ENCODE peak calls at places on chromosomes 2 and 18, in four cellular contexts. E is psoas muscle, K is kidney epithelial cell, F is tibial artery. B is an unnamed sample.

GRCh38 chr2:112799291-112799975 is 15.1 kb upstream of the IL1A start:
- DNase-seq in K (no peak), E (no peak), F (no peak), B (no peak)

GRCh38 chr18:21444465-21445023 is 156.0 kb downstream of the ESCO1 start:
- DNase-seq in E (no peak), F (no peak), K (no peak), B (no peak)

GRCh38 chr2:61537590-61538178 is 472 bp downstream of the XPO1 start:
- DNase-seq in E (no peak), K (no peak), F (peak; percentile 46), B (no peak)

GRCh38 chr2:223563462-223563861 is 38.7 kb downstream of the SCG2 start:
- DNase-seq in K (peak; percentile 77), E (no peak), F (no peak), B (peak; percentile 46)

GRCh38 chr2:165112133-165112573 is 91.7 kb downstream of the SCN3A start:
- DNase-seq in K (no peak), F (no peak), E (no peak), B (no peak)

GRCh38 chr2:121237980-121238665 is 46.9 kb downstream of the TFCP2L1 start:
- DNase-seq in E (peak; percentile 12), K (no peak), F (no peak), B (no peak)

GRCh38 chr2:15912203-15912602 is 28.1 kb upstream of the MYCN start:
- DNase-seq in E (peak; percentile 84), K (peak; percentile 61), F (no peak), B (no peak)

GRCh38 chr2:9212661-9213411 is 6.2 kb downstream of the ASAP2 start:
- DNase-seq in F (no peak), E (no peak), K (no peak), B (no peak)

GRCh38 chr2:26058390-26058789 is 24.5 kb downstream of the RAB10 start:
- DNase-seq in K (no peak), E (no peak), F (no peak), B (no peak)

GRCh38 chr2:121664713-121665112 is 15.5 kb upstream of the CLASP1 start:
- DNase-seq in F (no peak), K (no peak), E (no peak), B (no peak)

GRCh38 chr2:58140508-58141072 is 94.0 kb downstream of the VRK2 start:
- DNase-seq in E (no peak), K (no peak), F (no peak), B (peak; percentile 69)

GRCh38 chr18:33372442-33372841 is 68.1 kb downstream of the CCDC178 start:
- DNase-seq in K (no peak), E (no peak), F (no peak), B (no peak)

GRCh38 chr18:25503567-25504081 is 151.7 kb upstream of the ZNF521 start:
- DNase-seq in E (peak; percentile 68), K (peak; percentile 51), F (peak; percentile 71), B (peak; percentile 47)

DNA sequence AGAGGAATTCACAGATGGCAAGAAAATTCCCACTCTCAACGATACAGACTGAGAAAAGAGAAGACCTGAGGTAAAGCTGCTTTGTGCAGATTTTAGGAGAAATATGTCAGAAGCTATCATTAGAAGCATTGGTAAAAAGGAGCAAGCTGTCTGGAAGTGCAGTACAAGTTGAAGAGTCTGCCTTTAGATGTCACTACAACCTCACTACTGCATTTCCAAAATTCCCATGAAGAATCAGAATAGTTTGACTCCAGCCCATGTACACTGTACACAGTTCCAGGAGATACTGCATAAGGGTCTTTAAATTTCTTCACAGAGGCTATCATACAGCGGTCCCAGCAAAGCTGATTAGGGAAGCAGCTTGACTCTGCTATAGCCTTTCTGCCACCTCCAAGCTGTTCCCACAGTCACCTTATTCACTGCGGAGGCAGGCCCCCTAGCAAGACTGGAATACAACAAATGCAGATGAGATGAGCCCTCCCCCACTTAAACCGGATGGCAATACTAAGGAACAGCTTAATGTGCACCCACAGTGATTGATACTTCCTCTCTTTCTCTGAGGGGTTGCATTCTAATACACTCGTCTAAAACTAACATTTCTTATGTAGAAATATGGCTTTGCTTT is 527.4 kb downstream of the TMEM182 start:
- DNase-seq in E (no peak), F (no peak), K (no peak), B (no peak)
- TF ChIP-seq CTCF in E (no peak), F (no peak), K (peak; percentile 15), B (no peak)

GRCh38 chr2:88721268-88721667 is 29.8 kb downstream of the RPIA start:
- DNase-seq in F (no peak), K (no peak), E (no peak), B (no peak)
- H3K36me3 ChIP-seq in F (no peaks in the 10 kb centered on the region), K (no peaks in the 10 kb centered on the region), E (no peaks in the 10 kb centered on the region), B (no peaks in the 10 kb centered on the region)

GRCh38 chr18:48803951-48804855 is 146.6 kb downstream of the SMAD7 start:
- DNase-seq in K (no peak), E (peak; percentile 39), F (peak; percentile 22), B (no peak)

GRCh38 chr18:48804856-48805610 is 145.7 kb downstream of the SMAD7 start:
- DNase-seq in E (peak; percentile 32), F (peak; percentile 21), K (no peak), B (no peak)

GRCh38 chr18:48808476-48808875 is 142.3 kb downstream of the SMAD7 start:
- DNase-seq in F (no peak), E (no peak), K (no peak), B (no peak)

GRCh38 chr18:48805826-48806535 is 144.8 kb downstream of the SMAD7 start:
- DNase-seq in F (peak; percentile 19), E (peak; percentile 7), K (no peak), B (no peak)

DNA sequence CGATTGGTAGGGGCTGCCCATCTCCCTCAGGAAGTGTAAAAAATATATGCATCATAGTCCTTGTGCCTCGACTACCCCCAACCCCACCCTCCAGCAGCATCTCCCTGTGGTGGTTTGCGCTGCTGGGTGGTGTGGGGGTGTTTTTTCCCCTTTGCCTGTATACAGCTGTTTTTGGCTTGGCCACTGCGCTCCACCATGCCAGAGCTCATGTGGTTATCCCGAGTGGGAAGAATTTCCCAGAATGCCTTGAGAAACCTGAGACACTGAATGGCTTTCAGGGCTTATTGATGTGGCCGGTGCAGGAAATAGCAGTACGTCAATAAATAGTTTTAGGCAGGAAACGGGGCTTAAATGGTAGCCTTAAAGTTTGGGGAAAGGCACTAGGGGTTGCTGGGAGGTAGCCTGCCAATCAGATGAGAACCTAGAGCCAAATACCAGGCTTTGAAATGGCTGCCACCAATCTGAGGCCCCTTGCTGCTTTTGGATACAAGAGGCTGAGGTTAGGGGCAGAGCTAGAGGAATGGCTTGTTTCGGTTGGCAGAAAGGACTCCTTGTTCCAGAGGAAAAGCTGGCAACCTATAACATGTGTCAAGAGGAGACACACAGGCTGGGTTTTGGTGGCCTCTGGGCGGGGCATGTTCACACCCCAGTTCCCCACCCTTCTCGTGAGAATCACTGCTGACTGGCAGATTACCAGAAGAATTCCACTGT is 144.1 kb downstream of the SMAD7 start:
- DNase-seq in K (no peak), F (peak; percentile 68), E (peak; percentile 55), B (no peak)
- TF ChIP-seq CTCF in K (no peak), F (no peak), E (no peak), B (no peak)

GRCh38 chr2:143087033-143087432 is 42.2 kb upstream of the ARHGAP15 start:
- DNase-seq in F (no peak), K (no peak), E (no peak), B (no peak)
- H3K36me3 ChIP-seq in F (no peaks in the 10 kb centered on the region), K (no peaks in the 10 kb centered on the region), E (no peaks in the 10 kb centered on the region), B (no peaks in the 10 kb centered on the region)

DNA sequence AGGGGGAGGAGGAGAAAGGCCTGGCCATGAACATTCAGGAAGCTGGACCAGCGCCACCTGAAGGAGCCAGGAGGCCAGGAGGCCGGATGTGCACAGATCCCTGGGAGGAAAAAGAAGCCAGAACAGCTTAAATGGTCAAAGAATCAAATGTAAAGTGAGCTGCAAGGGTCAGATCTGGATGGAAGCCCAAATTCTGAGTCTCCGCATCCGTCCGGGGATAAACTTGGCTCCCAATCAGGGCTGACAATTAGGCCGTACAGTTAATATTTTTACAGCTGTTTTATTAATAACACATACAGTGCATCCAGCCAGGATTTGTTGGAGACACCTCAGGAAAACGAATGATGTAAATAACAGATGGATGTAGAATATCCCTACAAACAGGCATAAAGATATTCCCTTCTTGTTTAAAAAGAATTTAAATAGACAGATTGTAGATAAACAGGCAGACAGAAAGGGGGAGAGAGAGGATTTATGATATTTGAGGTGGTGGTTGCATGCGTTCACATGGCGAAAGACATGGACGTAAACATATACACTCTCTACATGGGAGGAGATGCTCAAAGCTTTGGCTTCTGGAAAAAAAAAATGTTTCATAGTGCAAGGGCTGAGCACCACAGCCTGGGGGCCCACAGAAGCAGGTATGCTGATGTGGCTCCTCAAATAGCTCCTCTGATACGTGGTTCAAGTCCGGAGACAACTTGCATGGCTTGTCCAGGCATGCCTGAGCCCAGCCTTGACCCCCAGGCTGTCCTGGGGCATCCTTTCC is 495.3 kb upstream of the TCF4 start:
- DNase-seq in F (no peak), E (peak; percentile 58), K (no peak), B (no peak)
- TF ChIP-seq CTCF in F (no peak), E (peak; percentile 12), K (no peak), B (no peak)

GRCh38 chr2:135573620-135574019 is 42.3 kb downstream of the R3HDM1 start:
- DNase-seq in F (no peak), E (no peak), K (no peak), B (no peak)

GRCh38 chr2:135570884-135571283 is 39.6 kb downstream of the R3HDM1 start:
- DNase-seq in E (no peak), K (no peak), F (no peak), B (no peak)
- H3K36me3 ChIP-seq in E (peaks cover 7% of the 10 kb centered on the region), K (no peaks in the 10 kb centered on the region), F (no peaks in the 10 kb centered on the region), B (peaks cover 1% of the 10 kb centered on the region)

GRCh38 chr2:214587442-214587841 is 176.6 kb downstream of the VWC2L start:
- DNase-seq in F (no peak), E (no peak), K (no peak), B (no peak)
- TF ChIP-seq CTCF in F (no peak), E (no peak), K (peak; percentile 30), B (no peak)

DNA sequence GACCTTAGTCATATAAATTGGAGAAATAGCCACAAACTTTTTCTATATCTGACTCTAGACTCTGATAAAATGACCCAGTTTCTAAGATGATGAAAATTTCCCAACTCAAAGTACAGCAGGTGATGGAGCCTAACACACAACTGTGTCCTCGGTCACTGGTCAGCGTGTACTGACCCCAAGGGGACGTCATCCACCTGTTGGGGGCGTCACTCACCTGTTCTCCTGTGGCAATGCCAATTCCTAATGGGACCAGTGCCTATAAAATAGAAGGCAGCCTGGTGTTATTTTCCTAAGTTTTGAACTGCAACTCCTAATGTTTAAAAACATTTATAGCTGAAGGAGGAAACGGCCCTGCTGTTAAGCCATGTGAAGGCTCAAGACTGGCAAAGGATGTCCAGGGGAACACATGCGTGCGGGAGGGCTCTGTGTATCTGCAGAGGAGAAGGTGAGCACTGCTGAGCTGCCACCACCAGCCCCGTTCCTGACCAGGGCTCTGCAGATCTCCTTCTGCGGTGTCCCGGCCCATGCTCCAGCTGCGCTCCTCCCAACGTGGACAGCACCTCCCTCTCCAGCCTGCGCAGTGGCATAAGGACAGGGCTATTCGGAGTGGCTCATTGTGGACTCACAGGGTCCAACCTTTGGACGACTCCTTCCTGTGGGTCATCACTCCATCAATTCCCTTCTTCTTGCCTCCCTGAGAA is 21.2 kb downstream of the TYMS start:
- DNase-seq in E (no peak), K (no peak), F (no peak), B (no peak)
- H3K36me3 ChIP-seq in E (peaks cover 71% of the 10 kb centered on the region), K (no peaks in the 10 kb centered on the region), F (peaks cover 47% of the 10 kb centered on the region), B (peaks cover 8% of the 10 kb centered on the region)

B was measured in BJ.